ENCODE peak calls at places on chromosomes 13 and 19, in seven cellular contexts. N, Q, Z, P, L, A and M are unnamed samples.

GRCh38 chr13:106560791-106561190 is 7.1 kb downstream of the ARGLU1 start:
- DNase-seq in N (no peak), Q (no peak), Z (no peak), P (no peak), L (no peak), A (no peak), M (no peak)

GRCh38 chr13:98495627-98496238 is 81.2 kb downstream of the STK24 start:
- DNase-seq in N (no peak), Q (no peak), Z (no peak), P (peak; percentile 42), L (no peak), A (no peak), M (no peak)

GRCh38 chr19:42293966-42294365 is 8.0 kb upstream of the PRR19 start:
- DNase-seq in N (no peak), Q (no peak), Z (no peak), P (no peak), L (no peak), A (no peak), M (no peak)

GRCh38 chr19:956747-957451 is 27.2 kb upstream of the WDR18 start:
- DNase-seq in N (no peak), Q (no peak), Z (no peak), P (no peak), L (no peak), A (no peak), M (peak; percentile 59)

GRCh38 chr13:37640499-37640898 is 41.9 kb upstream of the POSTN start:
- DNase-seq in N (no peak), Q (no peak), Z (peak; percentile 43), P (no peak), L (no peak), A (no peak), M (peak; percentile 1)

GRCh38 chr19:12987781-12988180 is 7.5 kb upstream of the NFIX start:
- DNase-seq in N (no peak), Q (no peak), Z (no peak), P (no peak), L (no peak), A (no peak), M (no peak)

GRCh38 chr13:105139048-105139379 is 1396.4 kb downstream of the EFNB2 start:
- DNase-seq in N (no peak), Q (no peak), Z (peak; percentile 57), P (no peak), L (no peak), A (no peak), M (no peak)

GRCh38 chr19:6238643-6239281 is 41.0 kb downstream of the MLLT1 start:
- DNase-seq in N (no peak), Q (no peak), Z (no peak), P (no peak), L (no peak), A (no peak), M (no peak)

GRCh38 chr13:51361111-51361510 is 21.6 kb downstream of the SERPINE3 start:
- DNase-seq in N (no peak), Q (no peak), Z (no peak), P (no peak), L (no peak), A (no peak), M (no peak)

GRCh38 chr19:17797397-17798201 is 2.7 kb downstream of the B3GNT3 start:
- DNase-seq in N (no peak), Q (no peak), Z (peak; percentile 28), P (peak; percentile 95), L (peak; percentile 27), A (no peak), M (no peak)

GRCh38 chr19:46000497-46001246 is 5.4 kb downstream of the CCDC61 start:
- DNase-seq in N (no peak), Q (peak; percentile 83), Z (no peak), P (no peak), L (peak; percentile 55), A (peak; percentile 66), M (peak; percentile 73)

GRCh38 chr13:49740870-49741269 is 49.6 kb upstream of the EBPL start:
- DNase-seq in N (no peak), Q (no peak), Z (peak; percentile 59), P (peak; percentile 74), L (no peak), A (no peak), M (no peak)

GRCh38 chr19:17436874-17437267 is 11.6 kb downstream of the TMEM221 start:
- DNase-seq in N (no peak), Q (no peak), Z (no peak), P (no peak), L (no peak), A (no peak), M (no peak)

GRCh38 chr13:40120781-40121180 is 465.3 kb downstream of the COG6 start:
- DNase-seq in N (no peak), Q (no peak), Z (no peak), P (no peak), L (no peak), A (no peak), M (no peak)

GRCh38 chr13:77415253-77416127 is 88.6 kb upstream of the MYCBP2 start:
- DNase-seq in N (no peak), Q (no peak), Z (peak; percentile 15), P (no peak), L (no peak), A (no peak), M (no peak)